ENCODE peak calls at places on chromosomes 11 and 22, in ten cellular contexts. One of them, this sample, is unnamed.

GRCh38 chr11:121625784-121626506 is 173.2 kb upstream of the SORL1-AS1 start:
- DNase-seq in effector memory CD8-positive, alpha-beta T cell: no peak
- DNase-seq in activated CD4-positive, alpha-beta T cell treated with anti-CD3 and anti-CD28 coated beads for 4 hours: no peak
- DNase-seq in stimulated activated CD8-positive, alpha-beta memory T cell treated with anti-CD3 and anti-CD28 coated beads, Interleukin-15, amount 100 ng/mL, for 1 hour: no peak
- DNase-seq in iris pigment epithelial cell: peak
- DNase-seq in anterior cingulate cortex: no peak
- DNase-seq in substantia nigra: no peak
- DNase-seq in GM12865: no peak
- DNase-seq in stimulated activated CD4-positive, alpha-beta T cell treated with anti-CD3 and anti-CD28 coated beads, Interleukin-4, amount 100 ng/mL, for 48 hours: no peak
- DNase-seq in aorta: no peak
- DNase-seq in this sample: no peak

GRCh38 chr11:35298369-35298768 is 121.0 kb downstream of the SLC1A2 start:
- DNase-seq in aorta: no peak
- DNase-seq in activated CD4-positive, alpha-beta T cell treated with anti-CD3 and anti-CD28 coated beads for 4 hours: no peak
- DNase-seq in anterior cingulate cortex: no peak
- DNase-seq in stimulated activated CD4-positive, alpha-beta T cell treated with anti-CD3 and anti-CD28 coated beads, Interleukin-4, amount 100 ng/mL, for 48 hours: no peak
- DNase-seq in substantia nigra: no peak
- DNase-seq in iris pigment epithelial cell: no peak
- DNase-seq in effector memory CD8-positive, alpha-beta T cell: no peak
- DNase-seq in GM12865: no peak
- DNase-seq in stimulated activated CD8-positive, alpha-beta memory T cell treated with anti-CD3 and anti-CD28 coated beads, Interleukin-15, amount 100 ng/mL, for 1 hour: no peak
- DNase-seq in this sample: no peak

GRCh38 chr11:55503449-55503848 is 50.8 kb upstream of the OR4C15 start:
- DNase-seq in stimulated activated CD4-positive, alpha-beta T cell treated with anti-CD3 and anti-CD28 coated beads, Interleukin-4, amount 100 ng/mL, for 48 hours: no peak
- DNase-seq in stimulated activated CD8-positive, alpha-beta memory T cell treated with anti-CD3 and anti-CD28 coated beads, Interleukin-15, amount 100 ng/mL, for 1 hour: no peak
- DNase-seq in substantia nigra: no peak
- DNase-seq in effector memory CD8-positive, alpha-beta T cell: no peak
- DNase-seq in activated CD4-positive, alpha-beta T cell treated with anti-CD3 and anti-CD28 coated beads for 4 hours: no peak
- DNase-seq in anterior cingulate cortex: no peak
- DNase-seq in iris pigment epithelial cell: no peak
- DNase-seq in GM12865: no peak
- DNase-seq in aorta: no peak
- DNase-seq in this sample: no peak

GRCh38 chr11:75288846-75289760 is 48.5 kb downstream of the TPBGL start:
- DNase-seq in stimulated activated CD4-positive, alpha-beta T cell treated with anti-CD3 and anti-CD28 coated beads, Interleukin-4, amount 100 ng/mL, for 48 hours: no peak
- DNase-seq in aorta: no peak
- DNase-seq in effector memory CD8-positive, alpha-beta T cell: no peak
- DNase-seq in iris pigment epithelial cell: no peak
- DNase-seq in activated CD4-positive, alpha-beta T cell treated with anti-CD3 and anti-CD28 coated beads for 4 hours: no peak
- DNase-seq in substantia nigra: no peak
- DNase-seq in GM12865: no peak
- DNase-seq in stimulated activated CD8-positive, alpha-beta memory T cell treated with anti-CD3 and anti-CD28 coated beads, Interleukin-15, amount 100 ng/mL, for 1 hour: no peak
- DNase-seq in anterior cingulate cortex: no peak
- DNase-seq in this sample: no peak

GRCh38 chr11:35146074-35146521 is 7.1 kb downstream of the CD44 start:
- DNase-seq in effector memory CD8-positive, alpha-beta T cell: no peak
- DNase-seq in stimulated activated CD8-positive, alpha-beta memory T cell treated with anti-CD3 and anti-CD28 coated beads, Interleukin-15, amount 100 ng/mL, for 1 hour: no peak
- DNase-seq in anterior cingulate cortex: no peak
- DNase-seq in aorta: no peak
- DNase-seq in substantia nigra: no peak
- DNase-seq in stimulated activated CD4-positive, alpha-beta T cell treated with anti-CD3 and anti-CD28 coated beads, Interleukin-4, amount 100 ng/mL, for 48 hours: peak
- DNase-seq in iris pigment epithelial cell: no peak
- DNase-seq in activated CD4-positive, alpha-beta T cell treated with anti-CD3 and anti-CD28 coated beads for 4 hours: peak
- DNase-seq in GM12865: peak
- DNase-seq in this sample: no peak

GRCh38 chr11:59135648-59136461 is 6.8 kb upstream of the FAM111A start:
- DNase-seq in GM12865: peak
- DNase-seq in aorta: peak
- DNase-seq in anterior cingulate cortex: peak
- DNase-seq in effector memory CD8-positive, alpha-beta T cell: peak
- DNase-seq in substantia nigra: no peak
- DNase-seq in activated CD4-positive, alpha-beta T cell treated with anti-CD3 and anti-CD28 coated beads for 4 hours: peak
- DNase-seq in stimulated activated CD4-positive, alpha-beta T cell treated with anti-CD3 and anti-CD28 coated beads, Interleukin-4, amount 100 ng/mL, for 48 hours: peak
- DNase-seq in iris pigment epithelial cell: peak
- DNase-seq in stimulated activated CD8-positive, alpha-beta memory T cell treated with anti-CD3 and anti-CD28 coated beads, Interleukin-15, amount 100 ng/mL, for 1 hour: peak
- DNase-seq in this sample: peak

GRCh38 chr11:94104734-94105133 is 23.9 kb upstream of the PANX1 start:
- DNase-seq in substantia nigra: no peak
- DNase-seq in effector memory CD8-positive, alpha-beta T cell: no peak
- DNase-seq in activated CD4-positive, alpha-beta T cell treated with anti-CD3 and anti-CD28 coated beads for 4 hours: no peak
- DNase-seq in iris pigment epithelial cell: no peak
- DNase-seq in GM12865: no peak
- DNase-seq in stimulated activated CD8-positive, alpha-beta memory T cell treated with anti-CD3 and anti-CD28 coated beads, Interleukin-15, amount 100 ng/mL, for 1 hour: no peak
- DNase-seq in aorta: no peak
- DNase-seq in stimulated activated CD4-positive, alpha-beta T cell treated with anti-CD3 and anti-CD28 coated beads, Interleukin-4, amount 100 ng/mL, for 48 hours: no peak
- DNase-seq in anterior cingulate cortex: no peak
- DNase-seq in this sample: no peak

GRCh38 chr11:47259178-47259977 is 1.6 kb downstream of the NR1H3 start:
- DNase-seq in stimulated activated CD4-positive, alpha-beta T cell treated with anti-CD3 and anti-CD28 coated beads, Interleukin-4, amount 100 ng/mL, for 48 hours: no peak
- DNase-seq in substantia nigra: no peak
- DNase-seq in stimulated activated CD8-positive, alpha-beta memory T cell treated with anti-CD3 and anti-CD28 coated beads, Interleukin-15, amount 100 ng/mL, for 1 hour: no peak
- DNase-seq in activated CD4-positive, alpha-beta T cell treated with anti-CD3 and anti-CD28 coated beads for 4 hours: peak
- DNase-seq in aorta: no peak
- DNase-seq in GM12865: peak
- DNase-seq in anterior cingulate cortex: no peak
- DNase-seq in iris pigment epithelial cell: no peak
- DNase-seq in effector memory CD8-positive, alpha-beta T cell: no peak
- DNase-seq in this sample: no peak

GRCh38 chr11:15472405-15472799 is 357.7 kb downstream of the INSC start:
- DNase-seq in effector memory CD8-positive, alpha-beta T cell: no peak
- DNase-seq in anterior cingulate cortex: no peak
- DNase-seq in stimulated activated CD8-positive, alpha-beta memory T cell treated with anti-CD3 and anti-CD28 coated beads, Interleukin-15, amount 100 ng/mL, for 1 hour: no peak
- DNase-seq in activated CD4-positive, alpha-beta T cell treated with anti-CD3 and anti-CD28 coated beads for 4 hours: no peak
- DNase-seq in stimulated activated CD4-positive, alpha-beta T cell treated with anti-CD3 and anti-CD28 coated beads, Interleukin-4, amount 100 ng/mL, for 48 hours: no peak
- DNase-seq in substantia nigra: no peak
- DNase-seq in GM12865: no peak
- DNase-seq in aorta: no peak
- DNase-seq in iris pigment epithelial cell: no peak
- DNase-seq in this sample: no peak

GRCh38 chr11:117861151-117862018 is 15.1 kb downstream of the FXYD6 start:
- DNase-seq in aorta: no peak
- DNase-seq in anterior cingulate cortex: no peak
- DNase-seq in GM12865: no peak
- DNase-seq in effector memory CD8-positive, alpha-beta T cell: no peak
- DNase-seq in stimulated activated CD4-positive, alpha-beta T cell treated with anti-CD3 and anti-CD28 coated beads, Interleukin-4, amount 100 ng/mL, for 48 hours: no peak
- DNase-seq in iris pigment epithelial cell: peak
- DNase-seq in stimulated activated CD8-positive, alpha-beta memory T cell treated with anti-CD3 and anti-CD28 coated beads, Interleukin-15, amount 100 ng/mL, for 1 hour: no peak
- DNase-seq in substantia nigra: no peak
- DNase-seq in activated CD4-positive, alpha-beta T cell treated with anti-CD3 and anti-CD28 coated beads for 4 hours: no peak
- DNase-seq in this sample: no peak

GRCh38 chr22:31344369-31345330 is 1.5 kb downstream of the PATZ1 start:
- DNase-seq in stimulated activated CD8-positive, alpha-beta memory T cell treated with anti-CD3 and anti-CD28 coated beads, Interleukin-15, amount 100 ng/mL, for 1 hour: no peak
- DNase-seq in GM12865: peak
- DNase-seq in substantia nigra: no peak
- DNase-seq in stimulated activated CD4-positive, alpha-beta T cell treated with anti-CD3 and anti-CD28 coated beads, Interleukin-4, amount 100 ng/mL, for 48 hours: no peak
- DNase-seq in iris pigment epithelial cell: peak
- DNase-seq in aorta: peak
- DNase-seq in anterior cingulate cortex: no peak
- DNase-seq in effector memory CD8-positive, alpha-beta T cell: peak
- DNase-seq in activated CD4-positive, alpha-beta T cell treated with anti-CD3 and anti-CD28 coated beads for 4 hours: peak
- DNase-seq in this sample: no peak

GRCh38 chr11:69312418-69313399 is 18.8 kb downstream of the MYEOV start:
- DNase-seq in aorta: peak
- DNase-seq in iris pigment epithelial cell: no peak
- DNase-seq in effector memory CD8-positive, alpha-beta T cell: no peak
- DNase-seq in anterior cingulate cortex: peak
- DNase-seq in activated CD4-positive, alpha-beta T cell treated with anti-CD3 and anti-CD28 coated beads for 4 hours: no peak
- DNase-seq in stimulated activated CD8-positive, alpha-beta memory T cell treated with anti-CD3 and anti-CD28 coated beads, Interleukin-15, amount 100 ng/mL, for 1 hour: no peak
- DNase-seq in stimulated activated CD4-positive, alpha-beta T cell treated with anti-CD3 and anti-CD28 coated beads, Interleukin-4, amount 100 ng/mL, for 48 hours: no peak
- DNase-seq in substantia nigra: no peak
- DNase-seq in GM12865: no peak
- DNase-seq in this sample: peak

GRCh38 chr11:80173487-80174136 is 732.8 kb upstream of the TENM4 start:
- DNase-seq in aorta: no peak
- DNase-seq in stimulated activated CD8-positive, alpha-beta memory T cell treated with anti-CD3 and anti-CD28 coated beads, Interleukin-15, amount 100 ng/mL, for 1 hour: no peak
- DNase-seq in activated CD4-positive, alpha-beta T cell treated with anti-CD3 and anti-CD28 coated beads for 4 hours: no peak
- DNase-seq in iris pigment epithelial cell: no peak
- DNase-seq in GM12865: no peak
- DNase-seq in anterior cingulate cortex: no peak
- DNase-seq in stimulated activated CD4-positive, alpha-beta T cell treated with anti-CD3 and anti-CD28 coated beads, Interleukin-4, amount 100 ng/mL, for 48 hours: no peak
- DNase-seq in substantia nigra: no peak
- DNase-seq in effector memory CD8-positive, alpha-beta T cell: no peak
- DNase-seq in this sample: no peak

GRCh38 chr11:100878474-100878873 is 191.4 kb downstream of the ARHGAP42 start:
- DNase-seq in GM12865: no peak
- DNase-seq in effector memory CD8-positive, alpha-beta T cell: no peak
- DNase-seq in stimulated activated CD8-positive, alpha-beta memory T cell treated with anti-CD3 and anti-CD28 coated beads, Interleukin-15, amount 100 ng/mL, for 1 hour: no peak
- DNase-seq in stimulated activated CD4-positive, alpha-beta T cell treated with anti-CD3 and anti-CD28 coated beads, Interleukin-4, amount 100 ng/mL, for 48 hours: no peak
- DNase-seq in substantia nigra: no peak
- DNase-seq in activated CD4-positive, alpha-beta T cell treated with anti-CD3 and anti-CD28 coated beads for 4 hours: no peak
- DNase-seq in anterior cingulate cortex: no peak
- DNase-seq in iris pigment epithelial cell: no peak
- DNase-seq in aorta: no peak
- DNase-seq in this sample: no peak

GRCh38 chr11:34948721-34949120 is 32.3 kb downstream of the PDHX start:
- DNase-seq in activated CD4-positive, alpha-beta T cell treated with anti-CD3 and anti-CD28 coated beads for 4 hours: no peak
- DNase-seq in anterior cingulate cortex: no peak
- DNase-seq in aorta: no peak
- DNase-seq in stimulated activated CD4-positive, alpha-beta T cell treated with anti-CD3 and anti-CD28 coated beads, Interleukin-4, amount 100 ng/mL, for 48 hours: no peak
- DNase-seq in effector memory CD8-positive, alpha-beta T cell: no peak
- DNase-seq in stimulated activated CD8-positive, alpha-beta memory T cell treated with anti-CD3 and anti-CD28 coated beads, Interleukin-15, amount 100 ng/mL, for 1 hour: no peak
- DNase-seq in iris pigment epithelial cell: peak
- DNase-seq in GM12865: no peak
- DNase-seq in substantia nigra: no peak
- DNase-seq in this sample: no peak

GRCh38 chr11:103325686-103326069 is 216.5 kb downstream of the DYNC2H1 start:
- DNase-seq in activated CD4-positive, alpha-beta T cell treated with anti-CD3 and anti-CD28 coated beads for 4 hours: no peak
- DNase-seq in stimulated activated CD8-positive, alpha-beta memory T cell treated with anti-CD3 and anti-CD28 coated beads, Interleukin-15, amount 100 ng/mL, for 1 hour: no peak
- DNase-seq in anterior cingulate cortex: no peak
- DNase-seq in substantia nigra: no peak
- DNase-seq in effector memory CD8-positive, alpha-beta T cell: no peak
- DNase-seq in GM12865: no peak
- DNase-seq in aorta: no peak
- DNase-seq in stimulated activated CD4-positive, alpha-beta T cell treated with anti-CD3 and anti-CD28 coated beads, Interleukin-4, amount 100 ng/mL, for 48 hours: no peak
- DNase-seq in iris pigment epithelial cell: no peak
- DNase-seq in this sample: no peak

GRCh38 chr11:74689666-74690065 is 41.6 kb downstream of the CHRDL2 start:
- DNase-seq in aorta: no peak
- DNase-seq in stimulated activated CD8-positive, alpha-beta memory T cell treated with anti-CD3 and anti-CD28 coated beads, Interleukin-15, amount 100 ng/mL, for 1 hour: no peak
- DNase-seq in stimulated activated CD4-positive, alpha-beta T cell treated with anti-CD3 and anti-CD28 coated beads, Interleukin-4, amount 100 ng/mL, for 48 hours: no peak
- DNase-seq in iris pigment epithelial cell: peak
- DNase-seq in substantia nigra: no peak
- DNase-seq in anterior cingulate cortex: no peak
- DNase-seq in effector memory CD8-positive, alpha-beta T cell: no peak
- DNase-seq in GM12865: no peak
- DNase-seq in activated CD4-positive, alpha-beta T cell treated with anti-CD3 and anti-CD28 coated beads for 4 hours: no peak
- DNase-seq in this sample: no peak

GRCh38 chr11:67504023-67504949 is 877 bp downstream of the PITPNM1 start:
- DNase-seq in stimulated activated CD4-positive, alpha-beta T cell treated with anti-CD3 and anti-CD28 coated beads, Interleukin-4, amount 100 ng/mL, for 48 hours: no peak
- DNase-seq in iris pigment epithelial cell: peak
- DNase-seq in substantia nigra: no peak
- DNase-seq in stimulated activated CD8-positive, alpha-beta memory T cell treated with anti-CD3 and anti-CD28 coated beads, Interleukin-15, amount 100 ng/mL, for 1 hour: no peak
- DNase-seq in anterior cingulate cortex: no peak
- DNase-seq in aorta: peak
- DNase-seq in effector memory CD8-positive, alpha-beta T cell: peak
- DNase-seq in activated CD4-positive, alpha-beta T cell treated with anti-CD3 and anti-CD28 coated beads for 4 hours: no peak
- DNase-seq in GM12865: peak
- DNase-seq in this sample: no peak

GRCh38 chr11:21105196-21105917 is 436.0 kb downstream of the NELL1 start:
- DNase-seq in stimulated activated CD4-positive, alpha-beta T cell treated with anti-CD3 and anti-CD28 coated beads, Interleukin-4, amount 100 ng/mL, for 48 hours: no peak
- DNase-seq in iris pigment epithelial cell: no peak
- DNase-seq in substantia nigra: no peak
- DNase-seq in anterior cingulate cortex: no peak
- DNase-seq in stimulated activated CD8-positive, alpha-beta memory T cell treated with anti-CD3 and anti-CD28 coated beads, Interleukin-15, amount 100 ng/mL, for 1 hour: no peak
- DNase-seq in effector memory CD8-positive, alpha-beta T cell: no peak
- DNase-seq in activated CD4-positive, alpha-beta T cell treated with anti-CD3 and anti-CD28 coated beads for 4 hours: no peak
- DNase-seq in GM12865: no peak
- DNase-seq in aorta: no peak
- DNase-seq in this sample: no peak

GRCh38 chr11:67732045-67732787 is 57.8 kb upstream of the ALDH3B2 start:
- DNase-seq in substantia nigra: no peak
- DNase-seq in stimulated activated CD4-positive, alpha-beta T cell treated with anti-CD3 and anti-CD28 coated beads, Interleukin-4, amount 100 ng/mL, for 48 hours: peak
- DNase-seq in iris pigment epithelial cell: no peak
- DNase-seq in GM12865: no peak
- DNase-seq in anterior cingulate cortex: no peak
- DNase-seq in activated CD4-positive, alpha-beta T cell treated with anti-CD3 and anti-CD28 coated beads for 4 hours: peak
- DNase-seq in aorta: no peak
- DNase-seq in effector memory CD8-positive, alpha-beta T cell: peak
- DNase-seq in stimulated activated CD8-positive, alpha-beta memory T cell treated with anti-CD3 and anti-CD28 coated beads, Interleukin-15, amount 100 ng/mL, for 1 hour: peak
- DNase-seq in this sample: no peak

GRCh38 chr11:65625628-65626342 is 10.2 kb downstream of the PCNX3 start:
- DNase-seq in aorta: no peak
- DNase-seq in substantia nigra: no peak
- DNase-seq in anterior cingulate cortex: peak
- DNase-seq in activated CD4-positive, alpha-beta T cell treated with anti-CD3 and anti-CD28 coated beads for 4 hours: peak
- DNase-seq in iris pigment epithelial cell: no peak
- DNase-seq in stimulated activated CD4-positive, alpha-beta T cell treated with anti-CD3 and anti-CD28 coated beads, Interleukin-4, amount 100 ng/mL, for 48 hours: no peak
- DNase-seq in effector memory CD8-positive, alpha-beta T cell: peak
- DNase-seq in stimulated activated CD8-positive, alpha-beta memory T cell treated with anti-CD3 and anti-CD28 coated beads, Interleukin-15, amount 100 ng/mL, for 1 hour: no peak
- DNase-seq in GM12865: peak
- DNase-seq in this sample: no peak

GRCh38 chr11:20353829-20354434 is 9.6 kb upstream of the HTATIP2 start:
- DNase-seq in iris pigment epithelial cell: peak
- DNase-seq in activated CD4-positive, alpha-beta T cell treated with anti-CD3 and anti-CD28 coated beads for 4 hours: no peak
- DNase-seq in aorta: no peak
- DNase-seq in stimulated activated CD4-positive, alpha-beta T cell treated with anti-CD3 and anti-CD28 coated beads, Interleukin-4, amount 100 ng/mL, for 48 hours: no peak
- DNase-seq in GM12865: peak
- DNase-seq in substantia nigra: no peak
- DNase-seq in stimulated activated CD8-positive, alpha-beta memory T cell treated with anti-CD3 and anti-CD28 coated beads, Interleukin-15, amount 100 ng/mL, for 1 hour: no peak
- DNase-seq in effector memory CD8-positive, alpha-beta T cell: no peak
- DNase-seq in anterior cingulate cortex: no peak
- DNase-seq in this sample: no peak

GRCh38 chr11:15307600-15307999 is 192.9 kb downstream of the INSC start:
- DNase-seq in effector memory CD8-positive, alpha-beta T cell: no peak
- DNase-seq in aorta: no peak
- DNase-seq in iris pigment epithelial cell: no peak
- DNase-seq in substantia nigra: no peak
- DNase-seq in stimulated activated CD4-positive, alpha-beta T cell treated with anti-CD3 and anti-CD28 coated beads, Interleukin-4, amount 100 ng/mL, for 48 hours: no peak
- DNase-seq in GM12865: no peak
- DNase-seq in stimulated activated CD8-positive, alpha-beta memory T cell treated with anti-CD3 and anti-CD28 coated beads, Interleukin-15, amount 100 ng/mL, for 1 hour: no peak
- DNase-seq in anterior cingulate cortex: no peak
- DNase-seq in activated CD4-positive, alpha-beta T cell treated with anti-CD3 and anti-CD28 coated beads for 4 hours: no peak
- DNase-seq in this sample: no peak

GRCh38 chr22:46287873-46288751 is 8.6 kb upstream of the GTSE1 start:
- DNase-seq in aorta: peak
- DNase-seq in stimulated activated CD8-positive, alpha-beta memory T cell treated with anti-CD3 and anti-CD28 coated beads, Interleukin-15, amount 100 ng/mL, for 1 hour: no peak
- DNase-seq in substantia nigra: no peak
- DNase-seq in stimulated activated CD4-positive, alpha-beta T cell treated with anti-CD3 and anti-CD28 coated beads, Interleukin-4, amount 100 ng/mL, for 48 hours: no peak
- DNase-seq in anterior cingulate cortex: no peak
- DNase-seq in activated CD4-positive, alpha-beta T cell treated with anti-CD3 and anti-CD28 coated beads for 4 hours: no peak
- DNase-seq in GM12865: peak
- DNase-seq in iris pigment epithelial cell: no peak
- DNase-seq in effector memory CD8-positive, alpha-beta T cell: peak
- DNase-seq in this sample: no peak

GRCh38 chr11:107916671-107917241 is 11.5 kb upstream of the RAB39A start:
- DNase-seq in stimulated activated CD8-positive, alpha-beta memory T cell treated with anti-CD3 and anti-CD28 coated beads, Interleukin-15, amount 100 ng/mL, for 1 hour: no peak
- DNase-seq in stimulated activated CD4-positive, alpha-beta T cell treated with anti-CD3 and anti-CD28 coated beads, Interleukin-4, amount 100 ng/mL, for 48 hours: peak
- DNase-seq in anterior cingulate cortex: no peak
- DNase-seq in activated CD4-positive, alpha-beta T cell treated with anti-CD3 and anti-CD28 coated beads for 4 hours: peak
- DNase-seq in substantia nigra: no peak
- DNase-seq in iris pigment epithelial cell: no peak
- DNase-seq in effector memory CD8-positive, alpha-beta T cell: no peak
- DNase-seq in GM12865: peak
- DNase-seq in aorta: no peak
- DNase-seq in this sample: no peak

GRCh38 chr11:12746593-12747097 is 72.4 kb downstream of the TEAD1 start:
- DNase-seq in activated CD4-positive, alpha-beta T cell treated with anti-CD3 and anti-CD28 coated beads for 4 hours: no peak
- DNase-seq in anterior cingulate cortex: no peak
- DNase-seq in stimulated activated CD8-positive, alpha-beta memory T cell treated with anti-CD3 and anti-CD28 coated beads, Interleukin-15, amount 100 ng/mL, for 1 hour: no peak
- DNase-seq in effector memory CD8-positive, alpha-beta T cell: no peak
- DNase-seq in GM12865: peak
- DNase-seq in stimulated activated CD4-positive, alpha-beta T cell treated with anti-CD3 and anti-CD28 coated beads, Interleukin-4, amount 100 ng/mL, for 48 hours: no peak
- DNase-seq in aorta: peak
- DNase-seq in substantia nigra: no peak
- DNase-seq in iris pigment epithelial cell: peak
- DNase-seq in this sample: no peak

GRCh38 chr11:33735426-33736147 is 636 bp downstream of the CD59 start:
- DNase-seq in substantia nigra: no peak
- DNase-seq in GM12865: peak
- DNase-seq in anterior cingulate cortex: no peak
- DNase-seq in aorta: peak
- DNase-seq in stimulated activated CD8-positive, alpha-beta memory T cell treated with anti-CD3 and anti-CD28 coated beads, Interleukin-15, amount 100 ng/mL, for 1 hour: no peak
- DNase-seq in iris pigment epithelial cell: peak
- DNase-seq in effector memory CD8-positive, alpha-beta T cell: peak
- DNase-seq in activated CD4-positive, alpha-beta T cell treated with anti-CD3 and anti-CD28 coated beads for 4 hours: peak
- DNase-seq in stimulated activated CD4-positive, alpha-beta T cell treated with anti-CD3 and anti-CD28 coated beads, Interleukin-4, amount 100 ng/mL, for 48 hours: no peak
- DNase-seq in this sample: peak

GRCh38 chr11:47941907-47942558 is 38.3 kb upstream of the PTPRJ start:
- DNase-seq in activated CD4-positive, alpha-beta T cell treated with anti-CD3 and anti-CD28 coated beads for 4 hours: no peak
- DNase-seq in substantia nigra: no peak
- DNase-seq in stimulated activated CD8-positive, alpha-beta memory T cell treated with anti-CD3 and anti-CD28 coated beads, Interleukin-15, amount 100 ng/mL, for 1 hour: no peak
- DNase-seq in effector memory CD8-positive, alpha-beta T cell: no peak
- DNase-seq in iris pigment epithelial cell: peak
- DNase-seq in GM12865: peak
- DNase-seq in stimulated activated CD4-positive, alpha-beta T cell treated with anti-CD3 and anti-CD28 coated beads, Interleukin-4, amount 100 ng/mL, for 48 hours: no peak
- DNase-seq in aorta: no peak
- DNase-seq in anterior cingulate cortex: peak
- DNase-seq in this sample: no peak

This sample was measured in suprapubic skin.